ENCODE peak calls at places on chromosomes 4 and X, in seven cellular contexts. N is astrocyte, J is K562, G is lung, V is bronchial epithelial cell, Y is cardiac muscle cell, O is GM06990. T is an unnamed sample.

GRCh38 chr4:82561745-82562552 is at the start of gene TMEM150C:
- DNase-seq in Y (peak; percentile 39), O (no peak), J (no peak), N (peak; percentile 3), V (peak; percentile 6), G (no peak), T (no peak)

GRCh38 chr4:8777320-8778196 is 94.1 kb downstream of the HMX1 start:
- DNase-seq in V (no peak), Y (no peak), G (no peak), O (no peak), N (no peak), J (no peak), T (no peak)

GRCh38 chrX:16845686-16846085 is 24.5 kb downstream of the RBBP7 start:
- DNase-seq in Y (no peak), V (no peak), N (no peak), G (no peak), O (no peak), J (no peak), T (no peak)

GRCh38 chr4:124710253-124710849 is 2.2 kb downstream of the ANKRD50 start:
- DNase-seq in Y (peak; percentile 31), O (no peak), J (no peak), G (no peak), V (peak; percentile 29), N (peak; percentile 32), T (no peak)

GRCh38 chr4:119750048-119750447 is 121.4 kb upstream of the PDE5A start:
- DNase-seq in J (no peak), V (no peak), O (no peak), Y (no peak), N (no peak), G (no peak), T (no peak)

GRCh38 chrX:23554304-23554703 is 113.0 kb upstream of the PRDX4 start:
- DNase-seq in G (no peak), J (peak; percentile 8), O (peak; percentile 6), N (peak; percentile 30), V (peak; percentile 40), Y (peak; percentile 60), T (no peak)

GRCh38 chr4:162891788-162892707 is 274.6 kb downstream of the NAF1 start:
- DNase-seq in V (peak; percentile 1), J (no peak), Y (no peak), N (peak; percentile 34), O (peak; percentile 73), G (no peak), T (no peak)

GRCh38 chr4:14022428-14022827 is 394.9 kb upstream of the BOD1L1 start:
- DNase-seq in N (peak; percentile 14), G (no peak), V (no peak), Y (peak; percentile 25), J (no peak), O (no peak), T (no peak)

GRCh38 chr4:29549308-29549707 is 1170.9 kb upstream of the PCDH7 start:
- DNase-seq in N (no peak), O (no peak), J (no peak), G (no peak), V (no peak), Y (no peak), T (no peak)

GRCh38 chr4:94516067-94516466 is 64.3 kb downstream of the PDLIM5 start:
- DNase-seq in N (peak; percentile 92), G (no peak), J (no peak), V (peak; percentile 69), O (no peak), Y (peak; percentile 46), T (no peak)

GRCh38 chr4:88600129-88600849 is 8.0 kb downstream of the HERC3 start:
- DNase-seq in G (no peak), Y (peak; percentile 69), V (peak; percentile 97), O (no peak), N (peak; percentile 97), J (no peak), T (no peak)

GRCh38 chr4:108473163-108473720 is 147.1 kb upstream of the RPL34 start:
- DNase-seq in O (no peak), G (no peak), V (peak; percentile 4), N (no peak), Y (no peak), J (no peak), T (no peak)

GRCh38 chrX:26192204-26192603 is at the start of gene MAGEB6:
- DNase-seq in J (no peak), N (no peak), Y (no peak), V (no peak), G (no peak), O (no peak), T (no peak)

GRCh38 chr4:114281561-114281960 is 302.1 kb upstream of the ARSJ start:
- DNase-seq in Y (peak; percentile 64), V (no peak), O (no peak), N (peak; percentile 96), G (no peak), J (no peak), T (no peak)

GRCh38 chrX:2883770-2884169 is 45.4 kb downstream of the ARSD start:
- DNase-seq in V (no peak), G (no peak), N (no peak), Y (no peak), J (no peak), O (no peak), T (no peak)

GRCh38 chrX:12961191-12961718 is 13.7 kb upstream of the TMSB4X start:
- DNase-seq in Y (no peak), G (no peak), J (no peak), V (peak; percentile 81), O (no peak), N (no peak), T (no peak)

GRCh38 chr4:118280501-118281218 is 72.1 kb downstream of the PRSS12 start:
- DNase-seq in N (peak; percentile 69), G (peak; percentile 68), V (peak; percentile 83), J (peak; percentile 22), Y (peak; percentile 77), O (no peak), T (peak; percentile 48)

GRCh38 chr4:6649216-6649615 is 8.7 kb downstream of the MRFAP1 start:
- DNase-seq in O (no peak), N (no peak), J (no peak), V (no peak), G (no peak), Y (no peak), T (no peak)

GRCh38 chrX:107716045-107716684 is 59.4 kb downstream of the TSC22D3 start:
- DNase-seq in G (no peak), V (no peak), O (peak; percentile 56), J (no peak), N (peak; percentile 20), Y (peak; percentile 32), T (peak; percentile 16)

GRCh38 chr4:99979872-99980271 is 29.8 kb upstream of the H2AZ1 start:
- DNase-seq in O (no peak), V (peak; percentile 23), G (no peak), J (no peak), N (peak; percentile 10), Y (no peak), T (no peak)

GRCh38 chr4:4838602-4839470 is 20.6 kb upstream of the MSX1 start:
- DNase-seq in N (peak; percentile 34), V (no peak), O (no peak), G (no peak), J (no peak), Y (no peak), T (no peak)

GRCh38 chr4:4787421-4787820 is 72.0 kb upstream of the MSX1 start:
- DNase-seq in N (no peak), V (no peak), J (no peak), G (no peak), O (no peak), Y (no peak), T (no peak)

GRCh38 chr4:1735215-1735614 is 13.9 kb downstream of the TACC3 start:
- DNase-seq in N (no peak), V (no peak), Y (no peak), O (no peak), J (no peak), G (no peak), T (no peak)
- H3K36me3 ChIP-seq in N (peaks cover 27% of the 10 kb centered on the region), V (peaks cover 20% of the 10 kb centered on the region), Y (peaks cover 9% of the 10 kb centered on the region), O (peaks cover 62% of the 10 kb centered on the region), J (peaks cover 97% of the 10 kb centered on the region), G (peaks cover 10% of the 10 kb centered on the region), T (peaks cover 97% of the 10 kb centered on the region)

GRCh38 chrX:72273718-72274117 is 3.3 kb downstream of the RPS4X start:
- DNase-seq in G (no peak), N (no peak), J (no peak), O (no peak), Y (no peak), V (no peak), T (no peak)

GRCh38 chrX:72270316-72270866 is 6.7 kb downstream of the RPS4X start:
- DNase-seq in N (no peak), V (no peak), O (no peak), J (no peak), Y (no peak), G (no peak), T (no peak)

GRCh38 chrX:72271091-72271490 is 6.0 kb downstream of the RPS4X start:
- DNase-seq in Y (no peak), N (no peak), G (no peak), V (no peak), O (no peak), J (no peak), T (no peak)

GRCh38 chrX:72272868-72273267 is 4.2 kb downstream of the RPS4X start:
- DNase-seq in O (no peak), N (peak; percentile 61), J (no peak), V (peak; percentile 81), G (no peak), Y (no peak), T (no peak)

DNA sequence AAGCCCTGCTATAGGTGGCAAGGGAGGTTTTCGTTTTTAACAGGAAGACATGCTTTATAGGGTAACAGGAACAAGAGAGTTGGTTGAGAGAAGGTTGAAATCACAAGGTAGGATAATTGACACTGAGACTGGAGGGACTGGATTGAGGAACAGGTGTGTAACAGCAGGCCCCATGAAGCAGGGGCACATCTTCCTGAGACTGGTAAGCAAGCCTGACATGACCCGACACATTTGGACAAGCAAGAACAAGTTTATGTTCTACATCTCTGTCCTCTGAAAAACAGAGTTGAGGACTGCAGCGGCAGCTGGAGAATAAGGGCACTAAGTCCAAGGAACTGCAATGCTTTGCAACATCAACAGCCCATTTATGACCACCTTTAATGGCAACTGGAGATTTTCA is 5.2 kb downstream of the RPS4X start:
- DNase-seq in Y (no peak), N (no peak), G (no peak), O (no peak), V (peak; percentile 81), J (no peak), T (no peak)
- H3K36me3 ChIP-seq in Y (peaks cover 12% of the 10 kb centered on the region), N (peaks cover 40% of the 10 kb centered on the region), G (peaks cover 39% of the 10 kb centered on the region), O (peaks cover 49% of the 10 kb centered on the region), V (peaks cover 9% of the 10 kb centered on the region), J (peaks cover 93% of the 10 kb centered on the region), T (peaks cover 15% of the 10 kb centered on the region)

GRCh38 chrX:41184312-41184711 is 99.1 kb downstream of the USP9X start:
- DNase-seq in N (no peak), O (peak; percentile 5), V (no peak), G (no peak), J (no peak), Y (no peak), T (no peak)
- H3K36me3 ChIP-seq in N (peaks cover 14% of the 10 kb centered on the region), O (no peaks in the 10 kb centered on the region), V (peaks cover 2% of the 10 kb centered on the region), G (no peaks in the 10 kb centered on the region), J (peaks cover 76% of the 10 kb centered on the region), Y (peaks cover 17% of the 10 kb centered on the region), T (peaks cover 5% of the 10 kb centered on the region)

GRCh38 chr4:48149971-48150370 is 15.9 kb upstream of the TXK start:
- DNase-seq in G (no peak), J (no peak), V (no peak), N (no peak), Y (no peak), O (no peak), T (no peak)

GRCh38 chr4:48153791-48154550 is 19.9 kb upstream of the TXK start:
- DNase-seq in J (no peak), V (no peak), G (no peak), Y (no peak), N (no peak), O (no peak), T (no peak)

GRCh38 chr4:48147621-48148020 is 13.6 kb upstream of the TXK start:
- DNase-seq in N (no peak), O (no peak), J (no peak), V (no peak), Y (no peak), G (no peak), T (no peak)

GRCh38 chr4:48152259-48152658 is 18.2 kb upstream of the TXK start:
- DNase-seq in O (no peak), V (no peak), J (no peak), G (no peak), N (no peak), Y (no peak), T (no peak)
- H3K36me3 ChIP-seq in O (peaks cover 9% of the 10 kb centered on the region), V (no peaks in the 10 kb centered on the region), J (peaks cover 45% of the 10 kb centered on the region), G (peaks cover 3% of the 10 kb centered on the region), N (no peaks in the 10 kb centered on the region), Y (no peaks in the 10 kb centered on the region), T (peaks cover 14% of the 10 kb centered on the region)